ENCODE peak calls at places on chromosomes 2 and 18, in nine cellular contexts. C is HFF-Myc; L is activated CD8-positive, alpha-beta memory T cell treated with anti-CD3 and anti-CD28 coated beads for 48 hours; H is NCI-H1092 treated with DMSO at 0.1 percent for 48 hours; V is skeletal muscle cell; Q is NCI-H748 treated with DMSO at 0.1 percent for 48 hours; J is HEK293T; U is body of pancreas; T is GM12878. A is an unnamed sample.

GRCh38 chr2:41414486-41415230 is 633.2 kb upstream of the PKDCC start:
- DNase-seq in C (peak), L (no peak), H (peak), V (no peak), Q (peak), J (peak), U (no peak), T (peak), A (peak)

GRCh38 chr2:54709341-54709809 is 14.1 kb upstream of the EML6 start:
- DNase-seq in C (no peak), L (no peak), H (no peak), V (no peak), Q (no peak), J (no peak), U (peak), T (no peak), A (no peak)

GRCh38 chr18:72811047-72811446 is 56.7 kb downstream of the NETO1 start:
- DNase-seq in C (no peak), L (no peak), H (peak), V (no peak), Q (peak), J (no peak), U (no peak), T (no peak), A (no peak)

GRCh38 chr2:25742501-25742900 is 69.1 kb upstream of the DTNB start:
- DNase-seq in C (no peak), L (no peak), H (no peak), V (no peak), Q (no peak), J (no peak), U (no peak), T (no peak), A (no peak)

GRCh38 chr2:11298592-11298991 is 45.8 kb downstream of the ROCK2 start:
- DNase-seq in C (no peak), L (no peak), H (no peak), V (no peak), Q (no peak), J (no peak), U (no peak), T (no peak), A (no peak)

GRCh38 chr2:212367431-212367830 is 171.2 kb downstream of the ERBB4 start:
- DNase-seq in C (no peak), L (no peak), H (no peak), V (no peak), Q (no peak), J (no peak), U (no peak), T (no peak), A (no peak)

GRCh38 chr2:10238991-10239485 is 63.7 kb upstream of the HPCAL1 start:
- DNase-seq in C (no peak), L (no peak), H (no peak), V (no peak), Q (no peak), J (no peak), U (no peak), T (no peak), A (no peak)

GRCh38 chr2:10877691-10878111 is 34.0 kb upstream of the KCNF1 start:
- DNase-seq in C (no peak), L (no peak), H (no peak), V (no peak), Q (no peak), J (no peak), U (no peak), T (no peak), A (no peak)

GRCh38 chr2:238574490-238575271 is 148.0 kb downstream of the ASB1 start:
- DNase-seq in C (no peak), L (no peak), H (no peak), V (no peak), Q (no peak), J (no peak), U (no peak), T (no peak), A (no peak)

GRCh38 chr2:14907014-14907612 is 274.6 kb downstream of the LRATD1 start:
- DNase-seq in C (no peak), L (no peak), H (no peak), V (no peak), Q (peak), J (peak), U (no peak), T (no peak), A (no peak)

GRCh38 chr2:240462073-240462703 is 26.7 kb downstream of the GPC1 start:
- DNase-seq in C (no peak), L (no peak), H (no peak), V (no peak), Q (no peak), J (no peak), U (peak), T (no peak), A (no peak)

GRCh38 chr2:185433824-185434223 is 304.8 kb upstream of the FSIP2 start:
- DNase-seq in C (no peak), L (no peak), H (no peak), V (peak), Q (no peak), J (no peak), U (no peak), T (no peak), A (no peak)

GRCh38 chr2:10317646-10318045 is 14.9 kb downstream of the HPCAL1 start:
- DNase-seq in C (no peak), L (no peak), H (no peak), V (no peak), Q (no peak), J (no peak), U (no peak), T (no peak), A (no peak)

GRCh38 chr2:86623549-86624547 is at the start of gene RNF103:
- DNase-seq in C (peak), L (peak), H (peak), V (peak), Q (peak), J (peak), U (peak), T (peak), A (peak)

GRCh38 chr2:214706986-214707385 is 102.5 kb downstream of the BARD1 start:
- DNase-seq in C (no peak), L (no peak), H (no peak), V (no peak), Q (no peak), J (no peak), U (peak), T (no peak), A (no peak)

GRCh38 chr2:37627715-37628114 is 43.7 kb downstream of the CDC42EP3 start:
- DNase-seq in C (no peak), L (no peak), H (no peak), V (peak), Q (no peak), J (no peak), U (no peak), T (no peak), A (no peak)

GRCh38 chr2:173048901-173049661 is 26.6 kb upstream of the MAP3K20 start:
- DNase-seq in C (peak), L (no peak), H (no peak), V (peak), Q (peak), J (no peak), U (peak), T (no peak), A (no peak)

GRCh38 chr2:200471324-200471848 is 38.5 kb downstream of the KCTD18 start:
- DNase-seq in C (no peak), L (no peak), H (peak), V (no peak), Q (peak), J (peak), U (no peak), T (peak), A (peak)

GRCh38 chr2:95316466-95317122 is 19.4 kb downstream of the KCNIP3 start:
- DNase-seq in C (no peak), L (no peak), H (no peak), V (no peak), Q (no peak), J (no peak), U (no peak), T (no peak), A (no peak)

GRCh38 chr2:202542142-202542541 is 92.6 kb upstream of the FAM117B start:
- DNase-seq in C (no peak), L (no peak), H (no peak), V (no peak), Q (no peak), J (no peak), U (no peak), T (no peak), A (no peak)

GRCh38 chr18:50183556-50183955 is 11.4 kb downstream of the MYO5B start:
- DNase-seq in C (peak), L (no peak), H (no peak), V (peak), Q (no peak), J (no peak), U (no peak), T (no peak), A (no peak)

GRCh38 chr2:53867169-53867568 is 7.4 kb upstream of the GPR75 start:
- DNase-seq in C (no peak), L (no peak), H (no peak), V (no peak), Q (no peak), J (no peak), U (no peak), T (no peak), A (no peak)

GRCh38 chr2:55885129-55885943 is 38.2 kb downstream of the EFEMP1 start:
- DNase-seq in C (peak), L (no peak), H (no peak), V (peak), Q (no peak), J (no peak), U (no peak), T (no peak), A (no peak)

GRCh38 chr18:54918060-54918459 is 41.2 kb downstream of the CCDC68 start:
- DNase-seq in C (no peak), L (no peak), H (no peak), V (no peak), Q (no peak), J (no peak), U (no peak), T (no peak), A (no peak)

GRCh38 chr2:28436525-28437051 is 43.9 kb downstream of the FOSL2 start:
- DNase-seq in C (no peak), L (no peak), H (no peak), V (no peak), Q (no peak), J (no peak), U (no peak), T (no peak), A (no peak)

GRCh38 chr2:101435011-101435862 is 39.7 kb downstream of the RFX8 start:
- DNase-seq in C (peak), L (no peak), H (no peak), V (peak), Q (no peak), J (no peak), U (no peak), T (no peak), A (no peak)

GRCh38 chr2:141523199-141523598 is 607.6 kb downstream of the LRP1B start:
- DNase-seq in C (no peak), L (no peak), H (no peak), V (no peak), Q (no peak), J (no peak), U (no peak), T (no peak), A (no peak)

GRCh38 chr2:226495466-226496161 is 304.0 kb downstream of the IRS1 start:
- DNase-seq in C (no peak), L (no peak), H (no peak), V (no peak), Q (no peak), J (no peak), U (no peak), T (no peak), A (no peak)

GRCh38 chr2:205051417-205051816 is 506.1 kb downstream of the PARD3B start:
- DNase-seq in C (no peak), L (no peak), H (no peak), V (no peak), Q (no peak), J (no peak), U (no peak), T (no peak), A (no peak)

GRCh38 chr2:131034122-131035051 is 58.9 kb downstream of the FAM168B start:
- DNase-seq in C (no peak), L (no peak), H (peak), V (no peak), Q (no peak), J (peak), U (no peak), T (no peak), A (no peak)

GRCh38 chr2:110143982-110144381 is 28.4 kb upstream of the MALL start:
- DNase-seq in C (no peak), L (no peak), H (no peak), V (no peak), Q (no peak), J (no peak), U (no peak), T (no peak), A (no peak)

GRCh38 chr2:238936162-238937052 is 88.5 kb downstream of the TWIST2 start:
- DNase-seq in C (no peak), L (no peak), H (no peak), V (no peak), Q (no peak), J (no peak), U (no peak), T (no peak), A (no peak)

GRCh38 chr2:219902870-219903269 is 275.4 kb downstream of the SLC4A3 start:
- DNase-seq in C (no peak), L (no peak), H (no peak), V (no peak), Q (no peak), J (no peak), U (no peak), T (no peak), A (no peak)

GRCh38 chr18:31103423-31103822 is 1.2 kb upstream of the DSC2 start:
- DNase-seq in C (no peak), L (no peak), H (no peak), V (no peak), Q (no peak), J (no peak), U (no peak), T (no peak), A (no peak)

GRCh38 chr2:20992201-20992711 is 51.6 kb downstream of the APOB start:
- DNase-seq in C (no peak), L (no peak), H (no peak), V (no peak), Q (no peak), J (no peak), U (no peak), T (no peak), A (no peak)

GRCh38 chr2:84816426-84817026 is 64.4 kb downstream of the TRABD2A start:
- DNase-seq in C (no peak), L (no peak), H (no peak), V (no peak), Q (no peak), J (no peak), U (no peak), T (peak), A (no peak)

GRCh38 chr2:46181306-46181705 is 115.9 kb upstream of the EPAS1 start:
- DNase-seq in C (no peak), L (no peak), H (no peak), V (no peak), Q (no peak), J (no peak), U (no peak), T (no peak), A (no peak)

GRCh38 chr2:173990970-173991819 is 26.0 kb upstream of the SP3 start:
- DNase-seq in C (peak), L (no peak), H (peak), V (peak), Q (no peak), J (no peak), U (peak), T (peak), A (no peak)

GRCh38 chr18:11258014-11258413 is 108.6 kb upstream of the PIEZO2 start:
- DNase-seq in C (no peak), L (no peak), H (no peak), V (no peak), Q (no peak), J (no peak), U (no peak), T (no peak), A (no peak)

A was measured in CD4-positive, CD25-positive, alpha-beta regulatory T cell.